ENCODE peak calls at places on chromosome 17, in five cellular contexts. Y is astrocyte of the spinal cord, I is H1, U is heart right ventricle, J is brain microvascular endothelial cell. D is an unnamed sample.

GRCh38 chr17:9575381-9576072 is at the start of gene STX8:
- DNase-seq in I (peak), U (peak), J (peak), Y (peak), D (peak)

GRCh38 chr17:55134486-55135157 is 130.1 kb upstream of the HLF start:
- DNase-seq in U (no peak), J (peak), Y (peak), I (no peak), D (peak)

GRCh38 chr17:76178124-76178523 is 37.1 kb upstream of the FOXJ1 start:
- DNase-seq in Y (no peak), U (no peak), J (no peak), I (no peak), D (no peak)

GRCh38 chr17:10843806-10844205 is 5.9 kb upstream of the PIRT start:
- DNase-seq in U (peak), I (no peak), J (peak), Y (no peak), D (peak)

GRCh38 chr17:59451706-59452105 is 113.7 kb upstream of the DHX40 start:
- DNase-seq in Y (peak), U (no peak), J (peak), I (no peak), D (peak)

GRCh38 chr17:54892360-54892759 is 8.3 kb upstream of the TOM1L1 start:
- DNase-seq in J (no peak), I (no peak), U (no peak), Y (no peak), D (no peak)

GRCh38 chr17:72565006-72565405 is 444.2 kb downstream of the SOX9 start:
- DNase-seq in J (no peak), U (no peak), I (no peak), Y (no peak), D (no peak)

GRCh38 chr17:229130-229944 is 47.9 kb upstream of the DOC2B start:
- DNase-seq in U (no peak), I (no peak), J (peak), Y (peak), D (peak)

GRCh38 chr17:82384051-82384729 is 12.6 kb downstream of the UTS2R start:
- DNase-seq in U (no peak), J (no peak), Y (no peak), I (no peak), D (no peak)

GRCh38 chr17:82386256-82386831 is 14.8 kb downstream of the UTS2R start:
- DNase-seq in U (no peak), Y (no peak), J (no peak), I (no peak), D (no peak)

GRCh38 chr17:82383411-82383810 is 11.8 kb downstream of the UTS2R start:
- DNase-seq in Y (no peak), J (no peak), U (no peak), I (no peak), D (no peak)

GRCh38 chr17:82385559-82386255 is 14.1 kb downstream of the UTS2R start:
- DNase-seq in I (no peak), Y (no peak), J (no peak), U (no peak), D (no peak)

GRCh38 chr17:82384730-82385429 is 13.3 kb downstream of the UTS2R start:
- DNase-seq in Y (no peak), U (peak), J (peak), I (no peak), D (no peak)
- TF ChIP-seq CTCF in Y (no peak), U (no peak), J (no peak), I (no peak), D (no peak)

DNA sequence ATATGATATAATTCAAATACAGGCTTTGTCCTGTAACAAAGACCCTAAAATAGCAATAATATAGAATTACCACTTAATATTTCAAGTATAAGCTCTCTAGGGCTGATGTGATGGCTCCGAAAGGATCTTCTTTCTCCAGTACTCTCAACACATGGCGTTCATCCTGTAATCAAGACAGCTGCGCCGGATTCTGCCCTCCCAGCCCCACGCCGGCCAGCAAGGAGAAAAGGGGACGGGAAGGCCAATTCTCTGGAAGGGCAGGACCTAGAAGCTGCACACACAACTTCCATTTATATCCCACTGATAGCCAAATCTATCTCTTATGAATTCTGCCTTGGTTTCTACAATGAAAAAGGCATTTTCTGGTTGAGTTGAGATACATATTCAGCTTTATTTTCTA is 32.0 kb downstream of the CCDC182 start:
- DNase-seq in J (no peak), I (no peak), Y (no peak), U (no peak), D (no peak)
- H3K4me3 ChIP-seq in J (no peak), I (no peak), Y (no peak), U (no peak), D (no peak)

GRCh38 chr17:57545836-57546305 is 199.2 kb downstream of the CCDC182 start:
- DNase-seq in J (no peak), U (no peak), I (no peak), Y (no peak), D (no peak)
- TF ChIP-seq CTCF in J (no peak), U (no peak), I (no peak), Y (no peak), D (no peak)

DNA sequence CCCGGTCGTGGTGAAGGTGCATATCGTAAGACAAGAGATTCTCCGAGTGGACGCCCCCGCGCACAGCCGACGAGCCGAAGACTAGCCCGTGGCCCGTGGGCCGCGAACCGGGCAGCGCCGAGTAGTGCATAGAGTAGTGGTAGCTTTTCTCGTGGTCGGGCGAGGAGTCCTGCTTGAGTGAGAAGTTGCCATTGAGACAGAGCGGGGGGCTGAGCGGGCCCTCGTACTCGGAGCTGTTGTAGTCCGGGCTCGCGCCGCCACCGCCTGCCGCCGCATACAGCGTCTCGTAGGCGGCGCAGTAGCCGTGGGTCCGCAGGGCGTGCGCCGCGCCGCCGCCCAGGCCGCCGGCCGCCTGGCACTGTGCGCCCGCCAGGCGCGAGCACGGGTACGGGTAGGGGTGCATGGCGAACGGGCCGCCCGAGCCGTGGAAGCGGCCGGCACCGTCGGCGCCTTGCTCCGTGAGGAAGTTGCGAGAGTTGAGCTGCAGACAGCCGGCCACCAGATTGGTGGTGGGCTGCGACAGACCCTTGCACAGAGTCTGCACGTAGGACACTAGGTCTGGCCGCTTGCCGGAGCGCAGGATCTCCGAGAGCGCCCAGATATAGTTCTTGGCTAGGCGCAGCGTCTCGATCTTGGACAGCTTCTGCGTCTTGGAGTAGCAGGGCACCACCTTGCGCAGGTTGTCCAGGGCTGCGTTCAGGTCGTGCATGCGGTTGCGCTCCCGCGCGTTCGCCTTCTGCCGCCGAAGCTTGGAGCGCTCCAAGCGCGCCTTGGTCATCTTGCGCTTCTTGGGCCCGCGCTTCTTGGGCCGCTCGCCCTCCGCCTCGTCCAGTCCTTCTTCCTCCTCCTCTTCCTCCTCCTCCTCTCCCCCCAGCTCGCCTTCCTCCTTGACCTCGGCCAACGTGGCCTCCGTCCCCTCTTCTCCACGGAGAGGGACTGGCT is 2.0 kb downstream of the NEUROD2 start:
- DNase-seq in J (no peak), I (no peak), Y (peak), U (no peak), D (no peak)
- H3K4me3 ChIP-seq in J (no peak), I (peak), Y (no peak), U (peak), D (no peak)